ENCODE peak calls at places on chromosomes 4 and X, in four cellular contexts. N is K562, X is right lobe of liver, O is suprapubic skin. L is an unnamed sample.

GRCh38 chr4:125780159-125780558 is 465.4 kb downstream of the FAT4 start:
- DNase-seq in N (no peak), X (no peak), O (no peak), L (no peak)

GRCh38 chr4:55793479-55793878 is 26.1 kb upstream of the EXOC1L start:
- DNase-seq in N (no peak), X (no peak), O (no peak), L (no peak)

GRCh38 chr4:21090098-21090666 is 389.9 kb downstream of the PACRGL start:
- DNase-seq in N (no peak), X (no peak), O (no peak), L (no peak)

GRCh38 chrX:40646489-40647306 is 663 bp downstream of the CXorf38 start:
- DNase-seq in N (peak), X (peak), O (peak), L (peak)

GRCh38 chr4:1793496-1793840 is 375 bp downstream of the FGFR3 start:
- DNase-seq in N (peak), X (peak), O (no peak), L (peak)

GRCh38 chr4:18850763-18851331 is 829.3 kb upstream of the LCORL start:
- DNase-seq in N (no peak), X (no peak), O (no peak), L (no peak)

GRCh38 chr4:41281038-41281634 is 24.4 kb downstream of the UCHL1 start:
- DNase-seq in N (peak), X (peak), O (no peak), L (peak)

GRCh38 chr4:52877694-52878093 is 15.6 kb downstream of the RASL11B start:
- DNase-seq in N (no peak), X (no peak), O (no peak), L (no peak)

GRCh38 chr4:80336582-80336981 is 1.1 kb downstream of the CFAP299 start:
- DNase-seq in N (peak), X (peak), O (no peak), L (peak)

GRCh38 chr4:89549907-89550306 is 242.3 kb upstream of the GPRIN3 start:
- DNase-seq in N (no peak), X (no peak), O (no peak), L (no peak)

GRCh38 chr4:167842487-167842886 is 249.8 kb upstream of the ANXA10 start:
- DNase-seq in N (no peak), X (no peak), O (no peak), L (no peak)

GRCh38 chr4:40621592-40622512 is 7.8 kb downstream of the RBM47 start:
- DNase-seq in N (no peak), X (peak), O (peak), L (no peak)

GRCh38 chr4:185542626-185543336 is 7.5 kb upstream of the PDLIM3 start:
- DNase-seq in N (no peak), X (no peak), O (no peak), L (no peak)

GRCh38 chrX:124223524-124223923 is 108.9 kb upstream of the TEX13D start:
- DNase-seq in N (no peak), X (no peak), O (no peak), L (no peak)

GRCh38 chrX:47483310-47484268 is 567 bp upstream of the ZNF41 start:
- DNase-seq in N (no peak), X (peak), O (no peak), L (peak)

GRCh38 chr4:175106301-175106700 is 188.1 kb downstream of the ADAM29 start:
- DNase-seq in N (no peak), X (no peak), O (no peak), L (no peak)

GRCh38 chr4:168577624-168578023 is 80.8 kb downstream of the PALLD start:
- DNase-seq in N (no peak), X (no peak), O (no peak), L (no peak)

GRCh38 chr4:8526363-8526855 is 53.8 kb upstream of the GPR78 start:
- DNase-seq in N (no peak), X (no peak), O (no peak), L (no peak)

GRCh38 chr4:23877758-23878229 is 12.1 kb downstream of the PPARGC1A start:
- DNase-seq in N (no peak), X (peak), O (no peak), L (no peak)

GRCh38 chr4:108030332-108030731 is 40.6 kb downstream of the HADH start:
- DNase-seq in N (peak), X (no peak), O (no peak), L (peak)

GRCh38 chr4:186596850-186597390 is 41.6 kb upstream of the MTNR1A start:
- DNase-seq in N (no peak), X (no peak), O (no peak), L (no peak)

GRCh38 chr4:609400-610050 is 15.8 kb upstream of the PDE6B start:
- DNase-seq in N (no peak), X (peak), O (no peak), L (no peak)

GRCh38 chr4:150593996-150594395 is 12.0 kb downstream of the MAB21L2 start:
- DNase-seq in N (no peak), X (no peak), O (no peak), L (no peak)

GRCh38 chr4:6608758-6609414 is 31.6 kb upstream of the MRFAP1 start:
- DNase-seq in N (no peak), X (no peak), O (no peak), L (no peak)

GRCh38 chr4:186725422-186726149 is 1.9 kb upstream of the FAT1 start:
- DNase-seq in N (peak), X (peak), O (peak), L (peak)

GRCh38 chr4:98746530-98746929 is 88.1 kb upstream of the TSPAN5 start:
- DNase-seq in N (no peak), X (no peak), O (no peak), L (no peak)

GRCh38 chrX:30533261-30533660 is 44.3 kb downstream of the TASL start:
- DNase-seq in N (no peak), X (no peak), O (no peak), L (no peak)

GRCh38 chrX:24149346-24150050 is at the start of gene ZFX:
- DNase-seq in N (peak), X (peak), O (peak), L (peak)

GRCh38 chrX:49188468-49189076 is 2.4 kb upstream of the PRICKLE3 start:
- DNase-seq in N (no peak), X (no peak), O (no peak), L (no peak)

GRCh38 chrX:49187526-49187925 is 1.4 kb upstream of the PRICKLE3 start:
- DNase-seq in N (no peak), X (no peak), O (no peak), L (no peak)

GRCh38 chrX:49193542-49193964 is 6.4 kb downstream of the SYP start:
- DNase-seq in N (no peak), X (no peak), O (no peak), L (no peak)

GRCh38 chrX:49192722-49193328 is 6.7 kb upstream of the PRICKLE3 start:
- DNase-seq in N (peak), X (no peak), O (no peak), L (peak)

DNA sequence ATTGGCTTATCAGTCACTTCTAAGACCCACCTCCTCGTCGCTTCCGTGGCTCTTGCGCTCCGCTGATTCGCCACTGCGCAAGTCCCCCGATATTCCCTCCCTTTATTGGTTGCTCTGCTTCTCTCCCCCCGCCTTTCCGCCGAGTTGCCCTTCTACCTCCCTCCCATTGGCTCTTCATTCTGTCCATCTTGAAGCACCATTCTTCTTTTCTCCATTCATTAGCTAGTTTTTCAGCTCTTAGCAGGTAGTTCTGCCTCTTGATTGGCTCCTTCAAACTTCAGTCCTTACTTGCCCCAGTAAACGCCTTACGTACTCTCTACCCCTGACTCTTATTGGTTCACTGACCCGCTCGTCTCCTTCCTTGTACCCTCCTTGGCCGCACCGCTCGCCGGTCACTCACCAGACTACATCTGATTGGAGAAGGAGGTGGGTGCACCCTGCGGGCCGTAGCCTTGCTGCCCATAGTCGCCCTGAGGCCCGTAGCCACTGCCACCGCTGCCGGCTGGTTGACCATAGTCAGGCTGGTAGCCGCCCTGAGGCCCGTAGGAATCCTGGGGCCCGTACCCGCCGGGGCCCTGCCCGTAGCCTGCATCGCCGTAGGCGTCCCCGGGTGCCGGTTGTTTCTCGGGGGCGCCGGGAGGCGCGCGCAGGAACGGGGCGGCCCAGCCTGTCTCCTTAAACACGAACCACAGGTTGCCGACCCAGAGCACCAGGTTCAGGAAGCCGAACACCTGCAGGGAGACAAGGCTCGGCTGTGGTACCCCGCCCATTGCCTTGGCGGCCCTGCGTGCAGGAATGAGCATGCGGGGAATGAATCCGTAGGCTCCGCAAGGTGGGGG is 5.1 kb upstream of the PRICKLE3 start:
- DNase-seq in N (peak), X (peak), O (peak), L (peak)
- TF ChIP-seq POLR2A in N (peak), X (peak), O (peak), L (peak)

GRCh38 chrX:130086414-130087207 is 23.7 kb downstream of the ELF4 start:
- DNase-seq in N (no peak), X (no peak), O (no peak), L (no peak)

GRCh38 chrX:130095249-130095648 is 15.0 kb downstream of the ELF4 start:
- DNase-seq in N (no peak), X (no peak), O (no peak), L (no peak)

GRCh38 chrX:130093271-130093670 is 17.0 kb downstream of the ELF4 start:
- DNase-seq in N (no peak), X (no peak), O (no peak), L (no peak)

GRCh38 chrX:130094712-130095111 is 15.6 kb downstream of the ELF4 start:
- DNase-seq in N (no peak), X (no peak), O (no peak), L (no peak)

GRCh38 chrX:130091976-130092522 is 18.2 kb downstream of the ELF4 start:
- DNase-seq in N (peak), X (peak), O (no peak), L (peak)
- TF ChIP-seq POLR2A in N (peak), X (no peak), O (no peak), L (no peak)

DNA sequence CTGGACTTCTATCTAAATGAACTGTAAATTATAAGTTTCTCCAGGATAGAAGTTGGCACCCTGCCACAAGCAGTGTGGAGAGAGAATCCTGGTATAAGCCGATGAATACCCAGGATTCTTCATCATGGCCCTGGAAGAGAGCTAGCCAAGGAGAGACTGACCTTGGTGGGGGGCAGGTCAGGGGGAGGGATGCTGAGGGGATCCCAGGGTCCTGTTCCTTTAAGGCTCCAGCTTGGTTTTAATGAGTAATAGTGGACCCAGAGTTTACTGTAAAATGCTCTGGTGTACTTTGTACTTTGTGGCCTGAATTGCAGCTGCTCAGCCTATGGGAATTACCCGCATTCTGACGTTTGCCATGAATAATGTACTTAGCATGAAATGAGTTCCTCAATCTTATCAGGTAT is 16.9 kb downstream of the RASSF6 start:
- DNase-seq in N (no peak), X (no peak), O (no peak), L (no peak)
- TF ChIP-seq POLR2A in N (no peak), X (no peak), O (no peak), L (no peak)

GRCh38 chrX:38804481-38805293 is 3.4 kb downstream of the MID1IP1 start:
- DNase-seq in N (peak), X (peak), O (peak), L (peak)

GRCh38 chrX:38803286-38803608 is 2.0 kb downstream of the MID1IP1 start:
- DNase-seq in N (no peak), X (no peak), O (no peak), L (peak)

GRCh38 chrX:38806054-38806389 is 4.8 kb downstream of the MID1IP1 start:
- DNase-seq in N (peak), X (no peak), O (no peak), L (peak)

GRCh38 chrX:38805294-38806053 is 4.2 kb downstream of the MID1IP1 start:
- DNase-seq in N (peak), X (peak), O (peak), L (peak)

DNA sequence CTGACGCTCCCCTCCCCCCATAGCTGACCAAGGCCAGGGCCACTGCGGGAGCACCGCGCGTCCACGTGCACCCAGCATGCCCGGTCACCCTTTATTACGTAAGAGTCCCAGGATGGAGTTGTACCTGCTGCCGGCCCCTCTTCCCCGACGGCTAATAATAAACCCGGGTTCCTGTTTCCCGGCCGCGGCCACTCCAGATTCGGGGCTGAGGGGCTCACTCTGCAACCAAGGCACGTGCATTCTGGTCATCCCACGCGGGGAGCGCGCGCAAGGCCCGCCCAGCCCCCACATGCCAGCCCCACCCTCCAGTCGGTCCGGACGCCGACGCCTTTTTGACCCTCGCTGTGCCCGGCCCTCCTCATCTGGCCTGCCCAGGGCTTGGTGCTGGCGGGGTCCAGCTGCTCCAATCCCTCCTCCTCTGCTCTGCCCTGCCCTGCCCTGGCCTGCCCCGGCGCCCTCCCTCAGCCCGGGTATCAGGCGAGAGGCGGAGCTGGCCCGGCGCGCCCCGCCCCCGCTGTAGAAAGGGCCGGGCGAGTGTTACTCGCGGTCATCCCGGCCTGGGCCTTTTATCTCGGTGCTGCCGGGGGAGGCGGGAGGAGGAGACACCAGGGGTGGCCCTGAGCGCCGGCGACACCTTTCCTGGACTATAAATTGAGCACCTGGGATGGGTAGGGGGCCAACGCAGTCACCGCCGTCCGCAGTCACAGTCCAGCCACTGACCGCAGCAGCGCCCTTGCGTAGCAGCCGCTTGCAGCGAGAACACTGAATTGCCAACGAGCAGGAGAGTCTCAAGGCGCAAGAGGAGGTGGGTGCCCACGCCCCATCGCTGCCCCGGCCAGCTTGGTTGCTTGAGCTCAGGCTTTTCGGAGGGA is 2.6 kb downstream of the MID1IP1 start:
- DNase-seq in N (peak), X (peak), O (peak), L (peak)
- TF ChIP-seq POLR2A in N (peak), X (peak), O (peak), L (peak)

DNA sequence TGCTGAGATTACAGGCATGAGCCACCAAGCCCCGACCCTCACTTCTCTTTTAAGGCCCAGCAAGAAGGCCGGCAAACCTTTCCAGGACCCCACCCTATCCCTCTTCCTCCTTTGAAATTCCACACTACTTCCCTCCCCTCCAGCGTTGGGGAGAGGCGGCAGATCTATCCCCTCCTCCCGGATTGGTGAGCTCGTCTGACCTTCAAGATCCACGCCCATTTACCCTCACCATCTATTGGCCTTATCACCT is 4.5 kb upstream of the PRICKLE3 start:
- DNase-seq in N (no peak), X (no peak), O (peak), L (no peak)
- TF ChIP-seq POLR2A in N (peak), X (peak), O (no peak), L (no peak)

DNA sequence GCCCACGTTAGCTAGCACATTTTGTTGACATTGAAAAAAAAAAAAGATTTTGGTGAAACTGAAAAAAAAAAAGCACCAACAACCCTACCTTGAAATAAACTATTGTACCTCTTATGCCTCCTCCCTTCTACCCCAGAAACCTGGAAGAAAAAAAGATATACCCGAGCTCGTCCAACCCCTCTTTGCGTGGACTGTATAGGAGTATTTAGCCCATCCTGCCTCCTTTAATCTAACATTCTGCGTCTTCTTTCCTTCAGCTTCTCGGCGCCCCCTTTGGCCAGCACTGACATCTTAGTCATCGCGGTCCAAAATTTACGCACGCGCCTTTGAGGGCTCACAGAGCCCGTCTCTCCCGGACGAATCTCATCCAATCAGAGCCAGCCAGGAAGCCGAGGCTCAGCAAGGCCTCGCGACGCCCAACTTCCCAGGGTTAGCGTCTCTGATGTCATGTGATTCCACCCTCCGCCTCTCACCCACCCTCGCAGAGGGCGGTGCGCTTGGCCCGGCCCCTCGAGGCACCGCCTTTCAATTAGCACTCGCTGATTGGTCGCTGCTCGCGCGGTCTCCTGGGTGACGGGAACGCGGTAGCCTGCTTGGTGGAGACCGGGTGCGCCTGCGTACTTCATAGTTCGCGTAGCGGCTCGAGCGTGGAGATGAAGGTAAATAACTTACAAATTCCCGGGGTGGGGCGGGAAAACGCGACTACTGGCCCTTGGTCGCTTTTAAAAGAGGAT is at the start of gene WDR19:
- DNase-seq in N (peak), X (peak), O (peak), L (peak)
- TF ChIP-seq POLR2A in N (no peak), X (peak), O (no peak), L (peak)

L was measured in erythroblast.